ENCODE peak calls at places on chromosomes 2 and 18, in eight cellular contexts. One of them, this sample, is unnamed.

GRCh38 chr2:226652388-226652787 is 147.2 kb downstream of the IRS1 start:
- DNase-seq in foreskin fibroblast: peak; percentile 84
- DNase-seq in tibial artery: no peak
- DNase-seq in HT1080: peak; percentile 98
- DNase-seq in astrocyte: peak; percentile 99
- DNase-seq in nucleus accumbens: no peak
- DNase-seq in activated T-cell treated with anti-CD3 and anti-CD28 coated beads, Interleukin-2, amount 50 U/mL, for 72 hours: no peak
- DNase-seq in upper lobe of right lung: no peak
- DNase-seq in this sample: no peak

GRCh38 chr2:119231975-119232665 is 8.5 kb downstream of the STEAP3 start:
- DNase-seq in foreskin fibroblast: peak; percentile 75
- DNase-seq in tibial artery: no peak
- DNase-seq in HT1080: peak; percentile 91
- DNase-seq in astrocyte: peak; percentile 56
- DNase-seq in nucleus accumbens: no peak
- DNase-seq in activated T-cell treated with anti-CD3 and anti-CD28 coated beads, Interleukin-2, amount 50 U/mL, for 72 hours: no peak
- DNase-seq in upper lobe of right lung: no peak
- DNase-seq in this sample: no peak

GRCh38 chr2:180577567-180577966 is 402.8 kb upstream of the UBE2E3 start:
- DNase-seq in foreskin fibroblast: peak; percentile 34
- DNase-seq in tibial artery: no peak
- DNase-seq in HT1080: no peak
- DNase-seq in astrocyte: no peak
- DNase-seq in nucleus accumbens: no peak
- DNase-seq in activated T-cell treated with anti-CD3 and anti-CD28 coated beads, Interleukin-2, amount 50 U/mL, for 72 hours: no peak
- DNase-seq in upper lobe of right lung: no peak
- DNase-seq in this sample: no peak

GRCh38 chr2:173286153-173286809 is 68.4 kb upstream of the CDCA7 start:
- DNase-seq in foreskin fibroblast: no peak
- DNase-seq in tibial artery: no peak
- DNase-seq in HT1080: peak; percentile 10
- DNase-seq in astrocyte: no peak
- DNase-seq in nucleus accumbens: no peak
- DNase-seq in activated T-cell treated with anti-CD3 and anti-CD28 coated beads, Interleukin-2, amount 50 U/mL, for 72 hours: peak; percentile 48
- DNase-seq in upper lobe of right lung: no peak
- DNase-seq in this sample: no peak

GRCh38 chr18:58977223-58977622 is 112.5 kb downstream of the ZNF532 start:
- DNase-seq in foreskin fibroblast: no peak
- DNase-seq in tibial artery: no peak
- DNase-seq in HT1080: no peak
- DNase-seq in astrocyte: peak; percentile 50
- DNase-seq in nucleus accumbens: no peak
- DNase-seq in activated T-cell treated with anti-CD3 and anti-CD28 coated beads, Interleukin-2, amount 50 U/mL, for 72 hours: no peak
- DNase-seq in upper lobe of right lung: no peak
- DNase-seq in this sample: no peak

GRCh38 chr2:223744580-223744979 is 92.8 kb downstream of the AP1S3 start:
- DNase-seq in foreskin fibroblast: no peak
- DNase-seq in tibial artery: no peak
- DNase-seq in HT1080: no peak
- DNase-seq in astrocyte: peak; percentile 78
- DNase-seq in nucleus accumbens: no peak
- DNase-seq in activated T-cell treated with anti-CD3 and anti-CD28 coated beads, Interleukin-2, amount 50 U/mL, for 72 hours: no peak
- DNase-seq in upper lobe of right lung: no peak
- DNase-seq in this sample: no peak

GRCh38 chr2:241540766-241541561 is 17.6 kb upstream of the BOK start:
- DNase-seq in foreskin fibroblast: peak; percentile 76
- DNase-seq in tibial artery: no peak
- DNase-seq in HT1080: no peak
- DNase-seq in astrocyte: no peak
- DNase-seq in nucleus accumbens: peak; percentile 13
- DNase-seq in activated T-cell treated with anti-CD3 and anti-CD28 coated beads, Interleukin-2, amount 50 U/mL, for 72 hours: peak; percentile 74
- DNase-seq in upper lobe of right lung: peak; percentile 88
- DNase-seq in this sample: no peak

GRCh38 chr2:5401258-5401657 is 290.9 kb upstream of the SOX11 start:
- DNase-seq in foreskin fibroblast: no peak
- DNase-seq in tibial artery: no peak
- DNase-seq in HT1080: no peak
- DNase-seq in astrocyte: no peak
- DNase-seq in nucleus accumbens: no peak
- DNase-seq in activated T-cell treated with anti-CD3 and anti-CD28 coated beads, Interleukin-2, amount 50 U/mL, for 72 hours: no peak
- DNase-seq in upper lobe of right lung: no peak
- DNase-seq in this sample: no peak

GRCh38 chr2:148614332-148615049 is 30.1 kb upstream of the EPC2 start:
- DNase-seq in foreskin fibroblast: peak; percentile 58
- DNase-seq in tibial artery: peak; percentile 22
- DNase-seq in HT1080: peak; percentile 56
- DNase-seq in astrocyte: peak; percentile 65
- DNase-seq in nucleus accumbens: no peak
- DNase-seq in activated T-cell treated with anti-CD3 and anti-CD28 coated beads, Interleukin-2, amount 50 U/mL, for 72 hours: peak; percentile 13
- DNase-seq in upper lobe of right lung: no peak
- DNase-seq in this sample: no peak

GRCh38 chr2:238562446-238562845 is 135.7 kb downstream of the ASB1 start:
- DNase-seq in foreskin fibroblast: no peak
- DNase-seq in tibial artery: no peak
- DNase-seq in HT1080: no peak
- DNase-seq in astrocyte: no peak
- DNase-seq in nucleus accumbens: no peak
- DNase-seq in activated T-cell treated with anti-CD3 and anti-CD28 coated beads, Interleukin-2, amount 50 U/mL, for 72 hours: no peak
- DNase-seq in upper lobe of right lung: no peak
- DNase-seq in this sample: no peak

GRCh38 chr18:75173125-75173432 is 35.9 kb downstream of the PTGR3 start:
- DNase-seq in foreskin fibroblast: peak; percentile 24
- DNase-seq in tibial artery: no peak
- DNase-seq in HT1080: peak; percentile 59
- DNase-seq in astrocyte: no peak
- DNase-seq in nucleus accumbens: no peak
- DNase-seq in activated T-cell treated with anti-CD3 and anti-CD28 coated beads, Interleukin-2, amount 50 U/mL, for 72 hours: no peak
- DNase-seq in upper lobe of right lung: no peak
- DNase-seq in this sample: no peak

GRCh38 chr18:8424917-8425725 is 184.1 kb upstream of the RAB12 start:
- DNase-seq in foreskin fibroblast: peak; percentile 84
- DNase-seq in tibial artery: no peak
- DNase-seq in HT1080: peak; percentile 94
- DNase-seq in astrocyte: peak; percentile 82
- DNase-seq in nucleus accumbens: no peak
- DNase-seq in activated T-cell treated with anti-CD3 and anti-CD28 coated beads, Interleukin-2, amount 50 U/mL, for 72 hours: no peak
- DNase-seq in upper lobe of right lung: no peak
- DNase-seq in this sample: no peak

GRCh38 chr2:165016772-165017411 is 61.6 kb upstream of the SLC38A11 start:
- DNase-seq in foreskin fibroblast: peak; percentile 84
- DNase-seq in tibial artery: no peak
- DNase-seq in HT1080: peak; percentile 71
- DNase-seq in astrocyte: peak; percentile 49
- DNase-seq in nucleus accumbens: no peak
- DNase-seq in activated T-cell treated with anti-CD3 and anti-CD28 coated beads, Interleukin-2, amount 50 U/mL, for 72 hours: peak; percentile 5
- DNase-seq in upper lobe of right lung: no peak
- DNase-seq in this sample: no peak

GRCh38 chr2:25941042-25941441 is 41.3 kb downstream of the KIF3C start:
- DNase-seq in foreskin fibroblast: no peak
- DNase-seq in tibial artery: no peak
- DNase-seq in HT1080: no peak
- DNase-seq in astrocyte: no peak
- DNase-seq in nucleus accumbens: no peak
- DNase-seq in activated T-cell treated with anti-CD3 and anti-CD28 coated beads, Interleukin-2, amount 50 U/mL, for 72 hours: no peak
- DNase-seq in upper lobe of right lung: no peak
- DNase-seq in this sample: no peak

GRCh38 chr2:241029599-241030332 is 31.3 kb downstream of the SNED1 start:
- DNase-seq in foreskin fibroblast: no peak
- DNase-seq in tibial artery: no peak
- DNase-seq in HT1080: no peak
- DNase-seq in astrocyte: no peak
- DNase-seq in nucleus accumbens: no peak
- DNase-seq in activated T-cell treated with anti-CD3 and anti-CD28 coated beads, Interleukin-2, amount 50 U/mL, for 72 hours: no peak
- DNase-seq in upper lobe of right lung: peak; percentile 53
- DNase-seq in this sample: peak; percentile 81

GRCh38 chr2:26255735-26256384 is 11.1 kb downstream of the HADHB start:
- DNase-seq in foreskin fibroblast: no peak
- DNase-seq in tibial artery: no peak
- DNase-seq in HT1080: no peak
- DNase-seq in astrocyte: no peak
- DNase-seq in nucleus accumbens: no peak
- DNase-seq in activated T-cell treated with anti-CD3 and anti-CD28 coated beads, Interleukin-2, amount 50 U/mL, for 72 hours: no peak
- DNase-seq in upper lobe of right lung: no peak
- DNase-seq in this sample: no peak

GRCh38 chr18:14930576-14930975 is 182.6 kb downstream of the ANKRD30B start:
- DNase-seq in foreskin fibroblast: no peak
- DNase-seq in tibial artery: no peak
- DNase-seq in HT1080: no peak
- DNase-seq in astrocyte: no peak
- DNase-seq in nucleus accumbens: no peak
- DNase-seq in activated T-cell treated with anti-CD3 and anti-CD28 coated beads, Interleukin-2, amount 50 U/mL, for 72 hours: no peak
- DNase-seq in upper lobe of right lung: no peak
- DNase-seq in this sample: no peak

GRCh38 chr2:152354909-152355308 is 19.9 kb downstream of the FMNL2 start:
- DNase-seq in foreskin fibroblast: peak; percentile 43
- DNase-seq in tibial artery: no peak
- DNase-seq in HT1080: no peak
- DNase-seq in astrocyte: no peak
- DNase-seq in nucleus accumbens: no peak
- DNase-seq in activated T-cell treated with anti-CD3 and anti-CD28 coated beads, Interleukin-2, amount 50 U/mL, for 72 hours: no peak
- DNase-seq in upper lobe of right lung: no peak
- DNase-seq in this sample: no peak

GRCh38 chr2:127463155-127463991 is 45.1 kb downstream of the PROC start:
- DNase-seq in foreskin fibroblast: no peak
- DNase-seq in tibial artery: no peak
- DNase-seq in HT1080: no peak
- DNase-seq in astrocyte: peak; percentile 20
- DNase-seq in nucleus accumbens: no peak
- DNase-seq in activated T-cell treated with anti-CD3 and anti-CD28 coated beads, Interleukin-2, amount 50 U/mL, for 72 hours: no peak
- DNase-seq in upper lobe of right lung: no peak
- DNase-seq in this sample: no peak

GRCh38 chr2:1588994-1589611 is 155.2 kb downstream of the PXDN start:
- DNase-seq in foreskin fibroblast: no peak
- DNase-seq in tibial artery: no peak
- DNase-seq in HT1080: peak; percentile 34
- DNase-seq in astrocyte: peak; percentile 68
- DNase-seq in nucleus accumbens: no peak
- DNase-seq in activated T-cell treated with anti-CD3 and anti-CD28 coated beads, Interleukin-2, amount 50 U/mL, for 72 hours: no peak
- DNase-seq in upper lobe of right lung: peak; percentile 56
- DNase-seq in this sample: peak; percentile 86

GRCh38 chr18:63233334-63233733 is 86.2 kb downstream of the BCL2 start:
- DNase-seq in foreskin fibroblast: no peak
- DNase-seq in tibial artery: no peak
- DNase-seq in HT1080: no peak
- DNase-seq in astrocyte: no peak
- DNase-seq in nucleus accumbens: no peak
- DNase-seq in activated T-cell treated with anti-CD3 and anti-CD28 coated beads, Interleukin-2, amount 50 U/mL, for 72 hours: no peak
- DNase-seq in upper lobe of right lung: no peak
- DNase-seq in this sample: no peak

GRCh38 chr2:96485350-96485749 is 19.8 kb downstream of the NEURL3 start:
- DNase-seq in foreskin fibroblast: no peak
- DNase-seq in tibial artery: no peak
- DNase-seq in HT1080: no peak
- DNase-seq in astrocyte: no peak
- DNase-seq in nucleus accumbens: no peak
- DNase-seq in activated T-cell treated with anti-CD3 and anti-CD28 coated beads, Interleukin-2, amount 50 U/mL, for 72 hours: no peak
- DNase-seq in upper lobe of right lung: no peak
- DNase-seq in this sample: no peak

GRCh38 chr2:182897137-182897536 is 30.7 kb upstream of the FRZB start:
- DNase-seq in foreskin fibroblast: peak; percentile 89
- DNase-seq in tibial artery: no peak
- DNase-seq in HT1080: peak; percentile 82
- DNase-seq in astrocyte: peak; percentile 71
- DNase-seq in nucleus accumbens: no peak
- DNase-seq in activated T-cell treated with anti-CD3 and anti-CD28 coated beads, Interleukin-2, amount 50 U/mL, for 72 hours: no peak
- DNase-seq in upper lobe of right lung: no peak
- DNase-seq in this sample: no peak

GRCh38 chr2:199273043-199273647 is 184.6 kb downstream of the SATB2 start:
- DNase-seq in foreskin fibroblast: peak; percentile 91
- DNase-seq in tibial artery: no peak
- DNase-seq in HT1080: peak; percentile 54
- DNase-seq in astrocyte: peak; percentile 84
- DNase-seq in nucleus accumbens: no peak
- DNase-seq in activated T-cell treated with anti-CD3 and anti-CD28 coated beads, Interleukin-2, amount 50 U/mL, for 72 hours: no peak
- DNase-seq in upper lobe of right lung: no peak
- DNase-seq in this sample: no peak

This sample was measured in mesenteric fat pad.